ENCODE peak calls at places on chromosomes 7 and 10, in ten cellular contexts. T, G, H, Q, M, L, E, X, V and Y are unnamed samples.

GRCh38 chr7:73433924-73434700 is 534 bp downstream of the FZD9 start:
- DNase-seq in T (no peak), G (no peak), H (no peak), Q (no peak), M (peak), L (no peak), E (no peak), X (peak), V (no peak), Y (no peak)

GRCh38 chr10:34156781-34157425 is 658.2 kb downstream of the PARD3 start:
- DNase-seq in T (no peak), G (no peak), H (no peak), Q (no peak), M (no peak), L (no peak), E (no peak), X (no peak), V (no peak), Y (no peak)

GRCh38 chr10:118264838-118265470 is 77.2 kb downstream of the FAM204A start:
- DNase-seq in T (no peak), G (no peak), H (no peak), Q (no peak), M (no peak), L (no peak), E (no peak), X (no peak), V (no peak), Y (no peak)

GRCh38 chr7:45123913-45124312 is 12.4 kb upstream of the TBRG4 start:
- DNase-seq in T (no peak), G (no peak), H (no peak), Q (no peak), M (no peak), L (no peak), E (no peak), X (no peak), V (no peak), Y (no peak)

GRCh38 chr10:86211691-86212390 is 154.8 kb downstream of the GRID1 start:
- DNase-seq in T (no peak), G (no peak), H (no peak), Q (no peak), M (no peak), L (no peak), E (no peak), X (no peak), V (no peak), Y (no peak)

GRCh38 chr7:50679218-50680007 is 103.3 kb downstream of the GRB10 start:
- DNase-seq in T (no peak), G (no peak), H (peak), Q (peak), M (no peak), L (no peak), E (no peak), X (peak), V (no peak), Y (peak)

GRCh38 chr7:3649250-3649649 is 348.2 kb downstream of the SDK1 start:
- DNase-seq in T (no peak), G (no peak), H (no peak), Q (no peak), M (no peak), L (no peak), E (no peak), X (no peak), V (no peak), Y (no peak)

GRCh38 chr10:102673961-102674511 is 29.8 kb downstream of the TRIM8 start:
- DNase-seq in T (no peak), G (peak), H (peak), Q (peak), M (peak), L (no peak), E (peak), X (peak), V (peak), Y (peak)

GRCh38 chr10:132341781-132342180 is 9.8 kb downstream of the LRRC27 start:
- DNase-seq in T (no peak), G (no peak), H (no peak), Q (no peak), M (no peak), L (no peak), E (no peak), X (no peak), V (no peak), Y (no peak)